ENCODE peak calls at places on chromosomes 5 and 9, in eight cellular contexts. Y, N, V, E, Z, D, B and X are unnamed samples.

GRCh38 chr5:88886756-88887741 is 4.1 kb upstream of the MEF2C start:
- DNase-seq in Y (peak), N (no peak), V (no peak), E (no peak), Z (peak), D (no peak), B (no peak), X (no peak)

GRCh38 chr9:123111977-123112869 is 78.8 kb downstream of the GPR21 start:
- DNase-seq in Y (peak), N (no peak), V (no peak), E (peak), Z (peak), D (no peak), B (no peak), X (peak)

GRCh38 chr5:64532212-64532611 is 26.4 kb downstream of the RGS7BP start:
- DNase-seq in Y (no peak), N (no peak), V (no peak), E (no peak), Z (no peak), D (no peak), B (no peak), X (no peak)

GRCh38 chr5:135005076-135005475 is 29.0 kb downstream of the PITX1 start:
- DNase-seq in Y (no peak), N (no peak), V (no peak), E (no peak), Z (no peak), D (no peak), B (no peak), X (no peak)

GRCh38 chr5:156219483-156219882 is 107.5 kb upstream of the SGCD start:
- DNase-seq in Y (no peak), N (no peak), V (no peak), E (no peak), Z (no peak), D (no peak), B (no peak), X (no peak)

GRCh38 chr5:78430816-78431215 is 70.4 kb downstream of the SCAMP1 start:
- DNase-seq in Y (no peak), N (no peak), V (no peak), E (no peak), Z (no peak), D (no peak), B (no peak), X (no peak)

GRCh38 chr9:114574438-114574837 is 13.1 kb upstream of the ATP6V1G1 start:
- DNase-seq in Y (no peak), N (no peak), V (no peak), E (no peak), Z (no peak), D (no peak), B (no peak), X (no peak)

GRCh38 chr9:4339783-4340335 is 40.0 kb upstream of the GLIS3 start:
- DNase-seq in Y (no peak), N (no peak), V (no peak), E (no peak), Z (no peak), D (no peak), B (no peak), X (no peak)

GRCh38 chr5:163967273-163967672 is 461.9 kb downstream of the MAT2B start:
- DNase-seq in Y (no peak), N (no peak), V (no peak), E (no peak), Z (no peak), D (no peak), B (no peak), X (no peak)

GRCh38 chr5:74934949-74935751 is 69.0 kb upstream of the FAM169A start:
- DNase-seq in Y (peak), N (no peak), V (no peak), E (no peak), Z (no peak), D (no peak), B (no peak), X (no peak)

GRCh38 chr9:77455312-77455927 is 192.7 kb downstream of the GNA14 start:
- DNase-seq in Y (peak), N (peak), V (no peak), E (peak), Z (peak), D (peak), B (no peak), X (no peak)

GRCh38 chr5:3796736-3797135 is 201.1 kb downstream of the IRX1 start:
- DNase-seq in Y (no peak), N (no peak), V (no peak), E (no peak), Z (no peak), D (no peak), B (no peak), X (no peak)

GRCh38 chr5:6773342-6774035 is 60.3 kb downstream of the TENT4A start:
- DNase-seq in Y (no peak), N (no peak), V (no peak), E (no peak), Z (no peak), D (no peak), B (no peak), X (peak)

GRCh38 chr9:123251741-123252140 is 16.6 kb downstream of the STRBP start:
- DNase-seq in Y (no peak), N (no peak), V (no peak), E (no peak), Z (no peak), D (no peak), B (no peak), X (no peak)

GRCh38 chr9:113875917-113876805 is at the start of gene ZNF618:
- DNase-seq in Y (peak), N (peak), V (no peak), E (peak), Z (peak), D (peak), B (peak), X (no peak)

GRCh38 chr5:124599048-124599973 is 147.1 kb downstream of the ZNF608 start:
- DNase-seq in Y (peak), N (peak), V (no peak), E (no peak), Z (no peak), D (peak), B (no peak), X (no peak)

GRCh38 chr5:34486160-34486765 is 169.9 kb upstream of the RAI14 start:
- DNase-seq in Y (peak), N (peak), V (peak), E (peak), Z (peak), D (peak), B (peak), X (peak)

GRCh38 chr5:78698218-78698751 is 49.7 kb upstream of the LHFPL2 start:
- DNase-seq in Y (no peak), N (no peak), V (peak), E (no peak), Z (no peak), D (no peak), B (no peak), X (no peak)

GRCh38 chr5:37492778-37493555 is 113.8 kb downstream of the WDR70 start:
- DNase-seq in Y (no peak), N (no peak), V (no peak), E (no peak), Z (no peak), D (no peak), B (no peak), X (no peak)

GRCh38 chr5:55081541-55081940 is 20.9 kb upstream of the GZMA start:
- DNase-seq in Y (no peak), N (no peak), V (no peak), E (no peak), Z (no peak), D (no peak), B (no peak), X (no peak)
- TF ChIP-seq CTCF in Y (no peak), N (no peak), V (no peak), E (no peak), Z (no peak), D (no peak), B (no peak), X (no peak)

GRCh38 chr9:137772281-137772873 is 105.2 kb upstream of the CACNA1B start:
- DNase-seq in Y (peak), N (no peak), V (no peak), E (no peak), Z (no peak), D (peak), B (no peak), X (no peak)
- TF ChIP-seq CTCF in Y (peak), N (peak), V (no peak), E (no peak), Z (no peak), D (no peak), B (no peak), X (no peak)

GRCh38 chr5:13831236-13831810 is 113.2 kb downstream of the DNAH5 start:
- DNase-seq in Y (no peak), N (no peak), V (no peak), E (no peak), Z (no peak), D (no peak), B (no peak), X (no peak)
- TF ChIP-seq CTCF in Y (no peak), N (no peak), V (no peak), E (no peak), Z (no peak), D (peak), B (no peak), X (no peak)

GRCh38 chr9:93452710-93453046 is 703 bp downstream of the FAM120AOS start:
- DNase-seq in Y (no peak), N (peak), V (peak), E (peak), Z (peak), D (no peak), B (no peak), X (no peak)

GRCh38 chr9:93456022-93456421 is 2.6 kb upstream of the FAM120AOS start:
- DNase-seq in Y (no peak), N (no peak), V (no peak), E (no peak), Z (no peak), D (no peak), B (no peak), X (no peak)

GRCh38 chr9:93450817-93451761 is at the start of gene FAM120A:
- DNase-seq in Y (peak), N (peak), V (peak), E (peak), Z (peak), D (peak), B (peak), X (peak)

GRCh38 chr9:93453047-93453914 is at the start of gene FAM120AOS:
- DNase-seq in Y (peak), N (peak), V (peak), E (peak), Z (peak), D (peak), B (peak), X (peak)

GRCh38 chr9:93451762-93452709 is 551 bp downstream of the FAM120A start:
- DNase-seq in Y (peak), N (peak), V (peak), E (peak), Z (peak), D (peak), B (peak), X (peak)
- TF ChIP-seq CTCF in Y (peak), N (no peak), V (peak), E (no peak), Z (no peak), D (no peak), B (peak), X (no peak)

DNA sequence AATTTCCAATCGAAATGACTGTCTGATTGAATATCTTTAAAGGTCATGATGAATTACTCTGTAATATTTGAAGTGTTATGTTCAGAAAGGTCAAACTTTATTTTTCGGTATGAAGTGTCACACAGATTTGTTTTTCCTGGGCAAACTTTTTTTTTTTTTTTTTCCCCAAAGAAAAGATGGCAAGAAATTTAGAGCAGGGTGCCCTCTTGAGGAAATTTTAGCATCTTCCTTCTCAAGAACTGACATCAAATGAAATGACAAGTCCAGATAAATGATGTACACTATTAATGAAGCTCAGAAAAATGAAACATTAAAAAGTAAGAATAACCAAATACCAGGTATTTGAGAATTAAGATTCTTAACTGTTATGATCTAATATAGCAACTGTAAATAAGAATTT is 123.6 kb downstream of the INVS start:
- DNase-seq in Y (peak), N (no peak), V (no peak), E (no peak), Z (peak), D (peak), B (no peak), X (no peak)
- TF ChIP-seq CTCF in Y (no peak), N (peak), V (no peak), E (no peak), Z (peak), D (peak), B (peak), X (no peak)

DNA sequence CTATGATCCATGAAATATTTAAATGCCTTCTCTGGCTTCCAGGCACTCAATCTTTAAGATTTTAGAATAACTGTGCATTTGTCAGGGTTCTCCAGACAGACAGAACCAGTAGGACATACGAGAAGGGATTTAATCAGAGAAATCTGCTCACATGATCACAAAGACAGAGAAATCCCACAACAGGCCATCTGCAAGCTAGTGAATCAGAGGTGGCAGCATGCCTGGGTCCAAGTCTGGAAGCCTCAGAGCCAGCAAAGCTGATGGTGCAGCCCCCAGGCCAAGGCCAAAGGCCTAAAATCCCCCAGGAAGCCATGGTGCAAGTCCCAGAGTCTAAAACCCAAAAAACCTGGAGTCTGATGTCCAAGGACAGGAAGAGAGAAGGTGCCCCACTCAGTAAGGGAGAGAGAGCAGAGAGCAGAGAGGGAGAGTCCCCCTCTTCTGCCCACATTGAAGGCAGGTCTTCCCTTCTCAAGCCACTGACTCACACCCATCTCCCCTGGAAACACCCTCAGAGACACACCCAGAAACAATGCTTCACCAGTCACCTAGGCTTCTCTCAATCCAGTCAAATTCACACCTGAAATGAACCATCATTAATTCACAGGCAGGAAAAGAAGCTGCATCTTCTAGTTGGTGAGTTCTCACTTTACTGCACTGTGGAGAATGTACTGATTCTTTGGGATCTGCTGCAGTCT is 48.7 kb downstream of the CAMSAP1 start:
- DNase-seq in Y (no peak), N (no peak), V (no peak), E (no peak), Z (no peak), D (no peak), B (no peak), X (no peak)
- TF ChIP-seq CTCF in Y (no peak), N (no peak), V (no peak), E (no peak), Z (no peak), D (no peak), B (no peak), X (no peak)

GRCh38 chr9:133397370-133397769 is 20.4 kb downstream of the REXO4 start:
- DNase-seq in Y (no peak), N (no peak), V (no peak), E (no peak), Z (no peak), D (no peak), B (no peak), X (no peak)

GRCh38 chr9:133397895-133398294 is 19.9 kb downstream of the REXO4 start:
- DNase-seq in Y (no peak), N (no peak), V (no peak), E (no peak), Z (no peak), D (no peak), B (no peak), X (no peak)

GRCh38 chr9:133400292-133400691 is 17.5 kb downstream of the REXO4 start:
- DNase-seq in Y (no peak), N (no peak), V (no peak), E (no peak), Z (no peak), D (no peak), B (no peak), X (no peak)

GRCh38 chr9:133394687-133395271 is 18.6 kb downstream of the STKLD1 start:
- DNase-seq in Y (no peak), N (no peak), V (no peak), E (no peak), Z (no peak), D (no peak), B (no peak), X (no peak)

DNA sequence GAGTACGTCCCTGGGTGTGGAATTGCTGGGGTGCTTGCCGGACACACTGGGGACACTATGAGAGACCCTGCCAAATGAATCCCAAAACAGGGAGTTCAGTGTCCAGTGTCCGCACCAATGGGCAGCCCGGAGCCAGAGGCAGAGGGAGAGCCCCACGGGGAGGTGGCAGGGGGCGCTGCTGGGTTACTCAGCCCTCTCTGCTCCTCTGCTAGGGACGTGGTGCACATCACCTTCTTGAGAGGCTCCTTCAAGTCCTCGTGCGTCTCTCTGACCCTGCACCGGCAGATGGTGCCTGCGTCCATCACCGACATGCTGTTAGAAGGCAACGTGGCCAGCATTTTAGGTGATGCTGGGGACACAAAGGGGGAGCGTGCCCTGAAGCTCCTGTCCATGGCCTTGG is 20.8 kb downstream of the STKLD1 start:
- DNase-seq in Y (no peak), N (no peak), V (no peak), E (peak), Z (no peak), D (peak), B (peak), X (no peak)
- TF ChIP-seq CTCF in Y (no peak), N (peak), V (no peak), E (no peak), Z (peak), D (peak), B (peak), X (no peak)

GRCh38 chr9:108634669-108635462 is 220.9 kb downstream of the ACTL7B start:
- DNase-seq in Y (no peak), N (no peak), V (no peak), E (no peak), Z (no peak), D (no peak), B (no peak), X (no peak)

GRCh38 chr9:108639736-108640135 is 216.1 kb downstream of the ACTL7B start:
- DNase-seq in Y (no peak), N (no peak), V (no peak), E (no peak), Z (no peak), D (no peak), B (no peak), X (no peak)

GRCh38 chr9:108634164-108634563 is 221.6 kb downstream of the ACTL7B start:
- DNase-seq in Y (no peak), N (no peak), V (no peak), E (peak), Z (no peak), D (no peak), B (no peak), X (no peak)

GRCh38 chr9:108637340-108637739 is 218.4 kb downstream of the ACTL7B start:
- DNase-seq in Y (no peak), N (no peak), V (no peak), E (no peak), Z (no peak), D (no peak), B (no peak), X (no peak)

GRCh38 chr9:108636023-108636422 is 219.8 kb downstream of the ACTL7B start:
- DNase-seq in Y (no peak), N (no peak), V (no peak), E (no peak), Z (no peak), D (peak), B (no peak), X (no peak)
- TF ChIP-seq CTCF in Y (no peak), N (no peak), V (no peak), E (no peak), Z (no peak), D (peak), B (no peak), X (no peak)

GRCh38 chr5:180790020-180790419 is 12.6 kb downstream of the MGAT1 start:
- DNase-seq in Y (peak), N (no peak), V (no peak), E (no peak), Z (no peak), D (no peak), B (no peak), X (no peak)
- TF ChIP-seq CTCF in Y (peak), N (no peak), V (no peak), E (no peak), Z (no peak), D (no peak), B (peak), X (no peak)

DNA sequence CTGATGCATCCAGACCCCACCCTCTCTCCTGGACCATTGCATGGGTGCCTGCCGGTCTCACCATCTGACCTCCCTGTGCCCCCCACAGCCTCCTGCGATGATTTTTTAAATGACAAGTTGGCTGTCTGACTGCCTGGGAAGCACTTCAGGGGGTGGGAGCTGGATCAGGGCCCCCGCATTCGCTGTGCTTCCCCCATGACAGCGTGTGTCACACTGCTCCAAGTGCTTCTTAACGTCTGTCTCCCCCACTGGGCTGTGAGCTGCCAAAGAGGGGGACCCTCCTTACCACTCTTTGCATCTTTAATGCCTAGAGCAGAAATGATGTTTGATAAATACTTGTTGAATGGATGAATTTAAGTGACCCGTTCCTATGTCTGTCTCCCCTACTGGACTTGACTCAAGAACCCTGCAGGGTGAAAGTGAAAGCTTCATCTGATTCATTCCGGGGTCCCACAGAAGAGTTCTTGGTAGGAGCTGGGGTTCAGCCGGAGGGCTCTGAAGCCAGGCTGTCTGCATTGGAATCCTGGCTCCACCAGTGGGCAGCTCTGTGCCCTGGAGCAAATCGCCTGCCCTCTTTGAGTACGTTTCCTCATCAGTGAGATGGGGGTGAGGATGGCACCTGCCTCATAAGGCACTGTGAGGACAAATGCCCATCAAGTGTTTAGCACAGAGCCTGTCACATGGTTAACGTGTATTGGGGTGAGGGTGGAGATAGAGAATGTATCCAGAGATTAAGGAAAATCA is 7.6 kb upstream of the EGR1 start:
- DNase-seq in Y (no peak), N (no peak), V (no peak), E (peak), Z (no peak), D (no peak), B (no peak), X (no peak)
- TF ChIP-seq CTCF in Y (no peak), N (no peak), V (no peak), E (no peak), Z (no peak), D (peak), B (no peak), X (no peak)